ENCODE peak calls at places on chromosomes 3 and 15, in seven cellular contexts. Q is activated gamma-delta T cell treated with Interleukin-2 at 50 U/mL for 16 hours; C is NCI-H2171; X is skeletal muscle cell; B is neural crest cell; R is HuH-7; Z is CD4-positive, CD25-positive, alpha-beta regulatory T cell. U is an unnamed sample.

GRCh38 chr3:126482503-126483255 is 7.0 kb upstream of the ZXDC start:
- DNase-seq in Q (no peak), Z (no peak), B (no peak), X (no peak), R (no peak), C (no peak), U (no peak)

GRCh38 chr3:195931582-195932273 is 23.4 kb upstream of the TNK2 start:
- DNase-seq in Q (no peak), C (no peak), B (no peak), Z (no peak), R (no peak), X (no peak), U (no peak)

GRCh38 chr3:38724392-38724736 is 74.9 kb upstream of the SCN5A start:
- DNase-seq in C (no peak), R (no peak), Q (no peak), B (no peak), X (no peak), Z (no peak), U (no peak)

GRCh38 chr3:152595975-152596832 is 238.7 kb upstream of the P2RY1 start:
- DNase-seq in R (peak), Q (no peak), X (peak), C (no peak), B (no peak), Z (peak), U (no peak)

GRCh38 chr3:178551916-178552321 is 15.7 kb downstream of the KCNMB2 start:
- DNase-seq in Q (no peak), C (no peak), X (no peak), R (peak), B (no peak), Z (no peak), U (no peak)

GRCh38 chr3:51940648-51941421 is 869 bp downstream of the RRP9 start:
- DNase-seq in Q (no peak), Z (no peak), C (no peak), B (no peak), R (no peak), X (no peak), U (no peak)

GRCh38 chr15:92812271-92812670 is 87.9 kb upstream of the CHD2 start:
- DNase-seq in B (no peak), C (no peak), R (no peak), Q (no peak), Z (no peak), X (no peak), U (no peak)

GRCh38 chr3:126964950-126965349 is 18.0 kb upstream of the PLXNA1 start:
- DNase-seq in C (peak), X (no peak), Z (no peak), Q (no peak), B (no peak), R (no peak), U (no peak)

GRCh38 chr15:55856506-55856905 is 113.6 kb upstream of the PRTG start:
- DNase-seq in Q (no peak), X (peak), R (no peak), B (no peak), Z (no peak), C (no peak), U (no peak)

GRCh38 chr15:48761393-48762158 is 49.3 kb downstream of the CEP152 start:
- DNase-seq in Q (no peak), B (no peak), R (no peak), C (no peak), Z (no peak), X (no peak), U (no peak)

GRCh38 chr3:126936853-126937395 is 46.0 kb upstream of the PLXNA1 start:
- DNase-seq in Z (no peak), X (no peak), Q (no peak), R (no peak), B (no peak), C (no peak), U (no peak)

GRCh38 chr3:24363242-24363641 is 131.4 kb downstream of the THRB start:
- DNase-seq in R (peak), Q (no peak), Z (no peak), B (no peak), X (no peak), C (no peak), U (no peak)

GRCh38 chr3:194327414-194328079 is 23.6 kb downstream of the CPN2 start:
- DNase-seq in C (no peak), R (no peak), X (no peak), Z (peak), Q (no peak), B (no peak), U (no peak)

GRCh38 chr3:16528111-16528510 is 14.6 kb upstream of the RFTN1 start:
- DNase-seq in R (no peak), B (no peak), Q (no peak), C (no peak), X (no peak), Z (no peak), U (no peak)

GRCh38 chr3:128385080-128385832 is 81.4 kb downstream of the DNAJB8 start:
- DNase-seq in Q (no peak), B (no peak), X (peak), R (peak), Z (no peak), C (no peak), U (no peak)

GRCh38 chr3:190180268-190180667 is 59.6 kb upstream of the P3H2 start:
- DNase-seq in B (no peak), X (no peak), Z (no peak), C (no peak), R (no peak), Q (no peak), U (no peak)

GRCh38 chr3:169633105-169633504 is 30.4 kb downstream of the MECOM start:
- DNase-seq in C (no peak), X (no peak), Z (no peak), B (no peak), Q (no peak), R (no peak), U (no peak)

GRCh38 chr15:29428925-29429573 is 159.4 kb upstream of the NSMCE3 start:
- DNase-seq in C (no peak), B (no peak), Z (no peak), R (no peak), X (no peak), Q (no peak), U (no peak)

GRCh38 chr3:49900491-49901153 is 3.1 kb downstream of the MST1R start:
- DNase-seq in R (no peak), B (no peak), Q (no peak), X (no peak), Z (no peak), C (no peak), U (no peak)

GRCh38 chr15:88193415-88193814 is 63.1 kb downstream of the NTRK3 start:
- DNase-seq in Z (no peak), Q (no peak), R (peak), C (no peak), B (no peak), X (no peak), U (no peak)

GRCh38 chr3:128362026-128362965 is 104.4 kb downstream of the DNAJB8 start:
- DNase-seq in Z (no peak), Q (no peak), R (no peak), C (no peak), X (no peak), B (no peak), U (no peak)

GRCh38 chr15:84400017-84400740 is 164.6 kb downstream of the GOLGA6L4 start:
- DNase-seq in X (no peak), R (no peak), Q (no peak), C (no peak), B (no peak), Z (no peak), U (no peak)

GRCh38 chr3:72245183-72245811 is 460.3 kb upstream of the PROK2 start:
- DNase-seq in R (no peak), Z (no peak), Q (no peak), C (peak), B (no peak), X (no peak), U (no peak)

GRCh38 chr15:68404056-68404798 is 27.7 kb downstream of the ITGA11 start:
- DNase-seq in B (no peak), C (no peak), Z (no peak), Q (no peak), X (no peak), R (no peak), U (no peak)

GRCh38 chr15:63244399-63244798 is 33.0 kb upstream of the APH1B start:
- DNase-seq in Q (no peak), Z (no peak), X (no peak), C (no peak), R (no peak), B (no peak), U (no peak)

GRCh38 chr3:140863481-140864084 is 78.1 kb upstream of the SLC25A36 start:
- DNase-seq in X (no peak), C (peak), B (peak), R (peak), Q (peak), Z (peak), U (peak)

GRCh38 chr3:79572930-79573329 is 194.9 kb downstream of the ROBO1 start:
- DNase-seq in C (no peak), Q (no peak), Z (no peak), R (no peak), B (no peak), X (no peak), U (no peak)

GRCh38 chr3:142029791-142030190 is 119.6 kb downstream of the TFDP2 start:
- DNase-seq in B (no peak), C (no peak), Z (no peak), R (no peak), Q (no peak), X (no peak), U (no peak)

GRCh38 chr15:88791637-88792036 is 11.6 kb upstream of the ACAN start:
- DNase-seq in X (no peak), Q (no peak), B (no peak), R (no peak), C (no peak), Z (no peak), U (no peak)

GRCh38 chr3:143811602-143812001 is 36.7 kb downstream of the SLC9A9 start:
- DNase-seq in B (no peak), X (no peak), Q (no peak), R (no peak), C (no peak), Z (no peak), U (no peak)

GRCh38 chr15:68316061-68316804 is 38.7 kb downstream of the FEM1B start:
- DNase-seq in Q (no peak), Z (no peak), R (peak), B (peak), C (no peak), X (no peak), U (peak)

U was measured in WERI-Rb-1.